ENCODE peak calls at places on chromosome 9, in six cellular contexts. D is IMR-90; G is esophagus squamous epithelium; B is A549; I is CD8-positive, alpha-beta T cell; C is PC-9. A is an unnamed sample. For H3K9me3 and H3K4me1, the result is how much of the 10 kb centered on the place peaks cover.

GRCh38 chr9:71743217-71743705 is 25.1 kb downstream of the CEMIP2 start:
- DNase-seq in D (peak), G (no peak), B (no peak), I (no peak), C (peak), A (no peak)

GRCh38 chr9:31582071-31582470 is 802.4 kb upstream of the ACO1 start:
- DNase-seq in D (no peak), G (no peak), B (no peak), I (no peak), C (no peak), A (no peak)

GRCh38 chr9:129340427-129341196 is 162.6 kb upstream of the IER5L start:
- DNase-seq in D (no peak), G (no peak), B (no peak), I (no peak), C (no peak), A (no peak)

GRCh38 chr9:82764270-82764669 is 298.7 kb downstream of the RASEF start:
- DNase-seq in D (no peak), G (no peak), B (no peak), I (no peak), C (no peak), A (no peak)

GRCh38 chr9:107613314-107613713 is 123.7 kb upstream of the KLF4 start:
- DNase-seq in D (no peak), G (no peak), B (no peak), I (no peak), C (no peak), A (no peak)

GRCh38 chr9:81814404-81814793 is 113.8 kb upstream of the SPATA31D4 start:
- DNase-seq in D (no peak), G (no peak), B (no peak), I (no peak), C (no peak), A (no peak)

GRCh38 chr9:81082251-81082650 is 607.1 kb downstream of the TLE1 start:
- DNase-seq in D (peak), G (no peak), B (no peak), I (no peak), C (no peak), A (no peak)

GRCh38 chr9:116157436-116158138 is 4.0 kb downstream of the PAPPA start:
- DNase-seq in D (peak), G (no peak), B (peak), I (no peak), C (no peak), A (peak)

GRCh38 chr9:95641591-95641990 is 124.8 kb upstream of the PTCH1 start:
- DNase-seq in D (no peak), G (no peak), B (no peak), I (no peak), C (no peak), A (no peak)

GRCh38 chr9:85043248-85043647 is 373.7 kb downstream of the NTRK2 start:
- DNase-seq in D (no peak), G (no peak), B (no peak), I (no peak), C (no peak), A (no peak)

GRCh38 chr9:37776328-37776727 is 8.5 kb downstream of the EXOSC3 start:
- DNase-seq in D (peak), G (no peak), B (no peak), I (no peak), C (no peak), A (no peak)

GRCh38 chr9:74275872-74276508 is 221.1 kb upstream of the RORB start:
- DNase-seq in D (no peak), G (no peak), B (no peak), I (no peak), C (no peak), A (no peak)

GRCh38 chr9:127683723-127684122 is 23.1 kb upstream of the CFAP157 start:
- DNase-seq in D (peak), G (no peak), B (no peak), I (no peak), C (no peak), A (no peak)

GRCh38 chr9:135137398-135137832 is 49.9 kb downstream of the OLFM1 start:
- DNase-seq in D (no peak), G (no peak), B (no peak), I (no peak), C (no peak), A (peak)

GRCh38 chr9:12538842-12539584 is 154.2 kb upstream of the TYRP1 start:
- DNase-seq in D (no peak), G (no peak), B (no peak), I (no peak), C (no peak), A (no peak)

GRCh38 chr9:93118863-93119702 is 15.0 kb downstream of the NINJ1 start:
- DNase-seq in D (no peak), G (no peak), B (no peak), I (no peak), C (no peak), A (no peak)

GRCh38 chr9:96509026-96509425 is 59.1 kb downstream of the HABP4 start:
- DNase-seq in D (no peak), G (no peak), B (no peak), I (no peak), C (no peak), A (no peak)

GRCh38 chr9:33751536-33752129 is 43.7 kb upstream of the PRSS3 start:
- DNase-seq in D (no peak), G (no peak), B (no peak), I (no peak), C (peak), A (no peak)
- H3K27ac ChIP-seq in D (no peak), G (peak), B (no peak), I (no peak), C (peak), A (no peak)

DNA sequence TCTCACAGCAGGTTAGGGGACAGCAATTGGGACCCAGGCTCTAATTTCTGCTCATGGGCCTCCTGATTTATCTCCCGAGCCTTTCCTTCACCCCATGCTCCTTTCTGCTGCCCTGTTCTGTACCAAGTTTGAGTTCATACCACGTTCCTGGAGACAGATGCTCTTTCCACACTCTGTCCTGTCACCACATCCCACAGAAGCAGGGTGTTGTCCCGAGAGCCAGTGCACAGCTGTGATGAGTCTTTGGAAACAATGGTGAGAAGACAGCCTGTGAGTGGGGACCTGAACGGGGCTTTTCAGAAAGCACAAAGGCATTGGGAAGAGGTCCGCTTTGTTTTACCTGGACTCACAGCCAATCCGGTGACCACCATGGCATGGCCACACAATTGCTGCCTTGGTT is 17.4 kb downstream of the WDR31 start:
- DNase-seq in D (no peak), G (no peak), B (no peak), I (no peak), C (no peak), A (no peak)
- H3K9me3 ChIP-seq in D (under half), G (under half), B (under half), I (under half), C (under half), A (under half)

DNA sequence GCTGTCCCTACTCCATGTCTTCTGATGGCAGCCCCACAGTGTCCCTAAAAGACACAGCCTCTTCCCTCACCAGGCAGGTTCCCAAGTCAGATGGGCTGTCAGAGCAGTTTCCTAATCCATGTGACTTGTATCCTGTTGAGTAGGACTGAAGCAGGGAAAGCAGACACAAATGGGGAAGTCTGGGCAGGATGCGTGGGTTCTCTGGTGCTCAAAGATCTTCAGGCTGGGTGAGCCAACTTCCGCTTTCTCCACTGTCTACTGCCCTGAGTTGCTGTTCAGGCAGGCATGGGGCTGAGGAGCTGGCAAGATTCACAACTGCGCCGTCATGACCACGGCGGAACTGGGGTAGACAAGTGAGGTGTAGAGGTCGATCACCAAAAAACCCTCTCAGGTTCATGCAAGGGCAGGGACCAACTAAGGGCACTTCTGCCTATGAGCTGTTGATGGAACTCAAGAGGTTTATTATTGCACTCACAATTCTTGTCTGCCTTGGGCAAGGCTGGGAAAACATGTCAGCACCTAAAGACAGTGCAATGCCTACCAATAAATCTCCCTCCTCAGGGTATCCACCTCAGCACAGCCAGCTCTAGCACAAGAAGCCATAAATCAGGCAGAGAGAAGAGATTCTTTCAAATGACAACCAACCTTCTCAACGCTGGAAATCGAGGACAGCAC is 83.4 kb downstream of the RAPGEF1 start:
- DNase-seq in D (no peak), G (peak), B (no peak), I (peak), C (no peak), A (no peak)
- H3K4me1 ChIP-seq in D (under half), G (under half), B (under half), I (under half), C (under half), A (half or more)

DNA sequence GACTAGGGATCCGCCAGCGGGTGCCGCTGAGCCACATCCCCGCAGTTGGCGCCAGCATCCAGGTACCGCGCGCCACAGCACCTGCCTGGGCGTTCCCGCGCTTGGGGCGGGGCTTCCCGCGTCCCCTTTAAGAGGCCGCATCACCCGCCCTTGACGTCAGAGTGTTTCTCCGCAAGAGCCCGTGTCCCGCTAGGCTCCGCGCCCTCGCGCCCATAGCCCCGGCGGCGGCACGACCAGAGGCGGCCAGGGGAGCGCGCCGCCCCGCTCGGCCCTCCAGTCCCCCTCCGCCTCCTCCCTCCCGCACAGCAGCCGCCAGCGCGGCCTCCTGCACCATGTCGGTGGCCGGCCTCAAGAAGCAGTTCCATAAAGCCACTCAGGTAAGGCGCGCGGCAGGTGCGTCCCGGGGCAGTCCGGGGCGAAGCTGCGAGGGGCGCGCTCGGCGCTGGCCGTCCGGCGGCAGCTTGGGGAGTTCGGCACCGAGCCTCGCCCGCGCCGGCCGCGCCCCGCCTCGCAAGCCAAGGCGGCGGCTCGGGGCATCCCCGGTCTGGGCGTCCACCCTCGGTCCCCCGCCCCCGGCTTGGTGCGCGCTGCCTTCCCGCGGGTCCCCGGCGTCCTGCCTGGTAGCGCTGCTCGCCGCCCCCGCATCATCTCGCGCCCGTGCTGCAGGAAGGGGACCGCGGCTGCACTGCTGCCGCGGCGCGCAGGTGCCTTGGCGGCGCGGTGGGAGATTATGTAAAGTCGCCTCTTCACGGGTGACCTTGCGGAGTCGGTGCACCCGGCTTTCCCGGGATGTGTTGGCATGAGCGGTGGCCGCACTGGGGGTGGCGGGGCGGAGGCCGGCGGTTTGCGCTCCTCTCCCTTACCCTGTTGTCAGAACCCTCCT is at the start of gene SH3GL2:
- DNase-seq in D (peak), G (no peak), B (peak), I (no peak), C (no peak), A (no peak)
- H3K27ac ChIP-seq in D (no peak), G (no peak), B (no peak), I (no peak), C (no peak), A (no peak)

GRCh38 chr9:40913928-40914673 is 214.4 kb downstream of the FOXD4L6 start:
- DNase-seq in D (no peak), G (no peak), B (no peak), I (no peak), C (no peak), A (no peak)

GRCh38 chr9:40909821-40910220 is 218.7 kb downstream of the FOXD4L6 start:
- DNase-seq in D (no peak), G (no peak), B (no peak), I (no peak), C (no peak), A (no peak)

GRCh38 chr9:40914772-40915659 is 213.5 kb downstream of the FOXD4L6 start:
- DNase-seq in D (no peak), G (no peak), B (no peak), I (no peak), C (no peak), A (no peak)

GRCh38 chr9:40913096-40913719 is 215.3 kb downstream of the FOXD4L6 start:
- DNase-seq in D (no peak), G (no peak), B (no peak), I (no peak), C (no peak), A (no peak)

GRCh38 chr9:40911647-40912046 is 216.8 kb downstream of the FOXD4L6 start:
- DNase-seq in D (no peak), G (no peak), B (no peak), I (no peak), C (no peak), A (no peak)
- H3K9me3 ChIP-seq in D (half or more), G (half or more), B (half or more), I (half or more), C (under half), A (under half)

GRCh38 chr9:72951043-72951442 is 1.8 kb downstream of the ALDH1A1 start:
- DNase-seq in D (no peak), G (no peak), B (no peak), I (no peak), C (no peak), A (no peak)

GRCh38 chr9:72951520-72952393 is 1.1 kb downstream of the ALDH1A1 start:
- DNase-seq in D (no peak), G (no peak), B (no peak), I (no peak), C (no peak), A (no peak)

GRCh38 chr9:72952394-72952720 is 496 bp downstream of the ALDH1A1 start:
- DNase-seq in D (no peak), G (no peak), B (no peak), I (no peak), C (no peak), A (no peak)

GRCh38 chr9:72954431-72955420 is 1.9 kb upstream of the ALDH1A1 start:
- DNase-seq in D (no peak), G (no peak), B (no peak), I (no peak), C (peak), A (no peak)

GRCh38 chr9:72952914-72953313 is at the start of gene ALDH1A1:
- DNase-seq in D (no peak), G (no peak), B (no peak), I (no peak), C (no peak), A (no peak)
- H3K4me1 ChIP-seq in D (under half), G (under half), B (under half), I (under half), C (under half), A (under half)

GRCh38 chr9:101636247-101636646 is 41.5 kb upstream of the PPP3R2 start:
- DNase-seq in D (no peak), G (no peak), B (no peak), I (no peak), C (no peak), A (no peak)
- H3K27ac ChIP-seq in D (no peak), G (no peak), B (no peak), I (no peak), C (no peak), A (no peak)

A was measured in SJSA1.